ENCODE peak calls at places on chromosomes 16 and 17, in eight cellular contexts. Q is fibroblast of the aortic adventitia, S is H9, D is HCT116, M is left ventricle myocardium inferior, R is endodermal cell, Y is dorsolateral prefrontal cortex, J is Caco-2. V is an unnamed sample.

GRCh38 chr17:41666336-41666680 is 22.4 kb upstream of the EIF1 start:
- DNase-seq in J (peak; percentile 59), S (no peak), Y (no peak), M (no peak), Q (peak; percentile 33), D (no peak), R (no peak), V (no peak)

GRCh38 chr16:67529639-67530012 is 997 bp downstream of the RIPOR1 start:
- DNase-seq in Q (no peak), R (no peak), M (no peak), S (no peak), J (no peak), D (no peak), Y (no peak), V (peak; percentile 68)

GRCh38 chr16:68269793-68270192 is 5.5 kb downstream of the SLC7A6 start:
- DNase-seq in J (no peak), Y (no peak), M (no peak), R (no peak), D (no peak), Q (no peak), S (no peak), V (no peak)

GRCh38 chr17:49388290-49388640 is 26.2 kb upstream of the ZNF652 start:
- DNase-seq in R (no peak), J (no peak), Y (no peak), S (no peak), M (no peak), Q (no peak), D (no peak), V (no peak)

GRCh38 chr17:12979826-12980500 is 37.9 kb downstream of the ELAC2 start:
- DNase-seq in R (no peak), Q (no peak), D (no peak), M (no peak), S (no peak), J (no peak), Y (no peak), V (no peak)

GRCh38 chr17:74736423-74737298 is at the start of gene RAB37:
- DNase-seq in J (peak; percentile 97), Y (no peak), D (peak; percentile 47), M (peak; percentile 60), R (peak; percentile 95), Q (no peak), S (peak; percentile 94), V (no peak)

GRCh38 chr17:73722163-73722562 is 77.9 kb upstream of the SDK2 start:
- DNase-seq in J (no peak), R (no peak), Y (no peak), D (no peak), Q (no peak), M (no peak), S (no peak), V (no peak)

GRCh38 chr16:74867281-74867849 is 92.7 kb upstream of the FA2H start:
- DNase-seq in D (no peak), R (no peak), Y (no peak), J (no peak), Q (no peak), M (no peak), S (peak; percentile 55), V (no peak)

GRCh38 chr17:30300803-30301202 is 9.1 kb upstream of the BLMH start:
- DNase-seq in J (no peak), R (no peak), D (no peak), Y (no peak), M (no peak), Q (no peak), S (no peak), V (no peak)

GRCh38 chr16:15880909-15881308 is 7.5 kb downstream of the CEP20 start:
- DNase-seq in D (no peak), S (no peak), M (no peak), Y (no peak), Q (no peak), J (no peak), R (no peak), V (no peak)

GRCh38 chr17:28743243-28744103 is at the start of gene TRAF4:
- DNase-seq in R (peak; percentile 97), Y (no peak), Q (peak; percentile 84), J (peak; percentile 83), D (peak; percentile 79), S (peak; percentile 98), M (peak; percentile 79), V (peak; percentile 85)

GRCh38 chr17:64694207-64694606 is 32.1 kb upstream of the SMURF2 start:
- DNase-seq in S (no peak), J (no peak), M (peak; percentile 59), Q (peak; percentile 64), D (peak; percentile 99), Y (no peak), R (no peak), V (no peak)

GRCh38 chr16:337437-337836 is 15.1 kb downstream of the AXIN1 start:
- DNase-seq in J (no peak), Q (no peak), R (no peak), Y (no peak), D (no peak), M (no peak), S (no peak), V (no peak)
- TF ChIP-seq CTCF in J (no peak), Q (no peak), R (no peak), Y (no peak), D (no peak), M (no peak), S (no peak), V (no peak)

DNA sequence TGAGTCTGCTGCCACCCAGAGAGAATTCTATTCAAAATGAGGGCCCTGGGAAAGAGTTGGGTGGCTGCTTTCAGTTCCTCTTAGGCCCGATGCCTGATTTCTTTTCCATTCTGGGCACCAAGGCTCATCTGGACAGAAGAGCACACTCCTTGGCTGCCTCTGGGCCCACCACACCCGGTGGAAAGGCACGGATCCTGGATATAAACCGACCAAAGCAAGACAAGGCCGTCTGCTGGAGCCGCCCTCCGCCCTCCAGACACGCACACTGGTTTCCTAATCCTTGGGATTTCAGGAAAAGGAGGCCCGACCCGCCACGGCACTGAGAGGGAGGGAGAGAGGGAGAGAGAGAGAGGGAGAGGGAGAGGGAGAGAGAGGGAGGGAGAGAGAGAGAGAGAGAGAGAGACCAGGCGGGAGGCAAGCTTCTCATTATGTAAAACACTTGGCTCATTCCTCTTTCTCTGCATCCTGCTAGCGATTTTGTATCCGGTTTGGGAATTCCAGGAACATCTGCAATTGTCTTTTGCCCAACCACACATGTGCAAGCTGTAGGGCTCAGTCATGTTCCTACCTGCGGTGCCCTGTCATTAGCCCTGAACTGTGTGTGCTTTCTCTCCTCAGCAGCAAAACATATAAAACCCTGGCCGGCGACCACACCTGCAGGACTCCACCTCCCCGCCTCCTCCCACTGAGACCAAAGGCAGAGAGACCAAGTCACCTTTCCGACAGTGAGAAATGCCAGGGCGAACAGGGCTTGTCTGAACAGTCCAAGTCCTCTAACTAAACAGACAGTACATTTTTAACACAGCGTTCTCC is 347.2 kb downstream of the SOX9 start:
- DNase-seq in M (peak; percentile 32), Y (no peak), R (peak; percentile 70), J (no peak), Q (peak; percentile 67), S (peak; percentile 56), D (no peak), V (no peak)
- TF ChIP-seq CTCF in M (no peak), Y (no peak), R (no peak), J (no peak), Q (no peak), S (no peak), D (no peak), V (no peak)

GRCh38 chr16:30963925-30964511 is 6.5 kb downstream of the SETD1A start:
- DNase-seq in R (no peak), D (no peak), S (no peak), Y (no peak), J (no peak), Q (no peak), M (no peak), V (no peak)
- TF ChIP-seq CTCF in R (no peak), D (no peak), S (no peak), Y (no peak), J (no peak), Q (no peak), M (no peak), V (no peak)

DNA sequence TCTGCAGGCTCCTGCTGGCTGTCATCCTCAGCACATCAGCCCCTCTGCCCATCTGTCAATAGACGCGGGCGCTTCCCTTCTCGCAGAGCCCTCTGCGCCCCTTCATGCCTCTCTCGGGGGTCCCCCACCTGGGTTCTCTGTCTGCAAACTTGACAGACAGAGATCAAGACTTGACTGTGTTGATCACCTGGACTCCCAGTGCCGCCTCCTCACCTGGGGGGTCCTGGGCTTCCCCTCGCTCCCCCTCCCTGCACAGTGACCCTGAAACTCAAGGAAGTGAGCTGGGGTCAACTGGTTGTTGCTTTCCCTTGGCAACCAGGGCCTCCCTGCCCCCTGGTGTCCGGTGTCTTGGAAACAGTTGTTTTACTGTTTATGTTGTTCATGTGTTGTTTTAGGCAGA is 31.9 kb downstream of the RNF213 start:
- DNase-seq in Y (no peak), R (no peak), S (no peak), Q (no peak), D (no peak), J (no peak), M (no peak), V (no peak)
- TF ChIP-seq CTCF in Y (no peak), R (peak; percentile 51), S (peak; percentile 32), Q (no peak), D (no peak), J (no peak), M (no peak), V (peak; percentile 57)

GRCh38 chr17:81445642-81446500 is 50.6 kb downstream of the BAHCC1 start:
- DNase-seq in J (no peak), Y (no peak), D (no peak), M (no peak), R (peak; percentile 76), Q (no peak), S (peak; percentile 66), V (no peak)
- TF ChIP-seq CTCF in J (peak; percentile 20), Y (no peak), D (no peak), M (no peak), R (peak; percentile 36), Q (no peak), S (peak; percentile 40), V (no peak)

DNA sequence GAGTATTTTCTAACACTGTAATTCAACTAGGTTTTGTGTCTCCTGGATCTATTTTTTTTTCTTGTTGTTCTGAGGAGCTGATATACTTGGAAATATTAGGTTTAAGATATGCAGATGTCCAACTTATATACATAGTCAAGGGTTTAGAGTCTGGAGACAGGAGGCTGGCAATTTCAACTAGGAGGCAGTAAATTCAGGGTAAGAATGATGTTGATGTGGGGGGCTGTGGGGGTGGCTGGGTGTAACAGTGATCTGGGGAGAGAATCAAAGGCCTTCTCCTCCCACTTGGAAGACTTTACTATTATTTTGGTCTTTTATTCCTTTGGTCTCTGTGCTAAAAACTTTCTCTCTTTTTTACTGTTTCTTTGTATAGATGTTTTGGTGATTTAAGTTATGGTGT is 88.0 kb downstream of the MAP2K6 start:
- DNase-seq in Q (no peak), S (no peak), J (no peak), Y (no peak), M (no peak), D (no peak), R (no peak), V (no peak)
- TF ChIP-seq CTCF in Q (no peak), S (no peak), J (no peak), Y (no peak), M (no peak), D (no peak), R (no peak), V (no peak)